ENCODE peak calls at places on chromosomes 16 and 17, in eight cellular contexts. R is left lung, Y is body of pancreas, N is gastrocnemius medialis, U is heart right ventricle, Z is pancreas, J is lower lobe of right lung, L is PC-3. A is an unnamed sample.

GRCh38 chr17:19706791-19707727 is 9.3 kb downstream of the SLC47A2 start:
- ATAC-seq in R (no peak), Y (no peak), N (no peak), U (no peak), Z (no peak), J (no peak), L (no peak), A (no peak)

GRCh38 chr16:85611455-85612190 is 1.5 kb upstream of the GSE1 start:
- ATAC-seq in R (peak), Y (peak), N (peak), U (peak), Z (peak), J (peak), L (peak), A (peak)

GRCh38 chr16:50992366-50993032 is 158.6 kb downstream of the SALL1 start:
- ATAC-seq in R (no peak), Y (no peak), N (no peak), U (no peak), Z (no peak), J (no peak), L (no peak), A (no peak)

GRCh38 chr16:86363836-86364618 is 146.3 kb upstream of the FOXF1 start:
- ATAC-seq in R (no peak), Y (no peak), N (no peak), U (no peak), Z (no peak), J (no peak), L (no peak), A (peak)

GRCh38 chr16:67888311-67888710 is 3.6 kb downstream of the NRN1L start:
- ATAC-seq in R (no peak), Y (no peak), N (no peak), U (no peak), Z (no peak), J (no peak), L (no peak), A (no peak)

GRCh38 chr17:64118452-64118979 is 11.4 kb downstream of the ERN1 start:
- ATAC-seq in R (peak), Y (peak), N (no peak), U (peak), Z (peak), J (peak), L (peak), A (peak)

GRCh38 chr17:72150632-72151460 is 30.0 kb downstream of the SOX9 start:
- ATAC-seq in R (no peak), Y (no peak), N (no peak), U (no peak), Z (peak), J (no peak), L (peak), A (no peak)

GRCh38 chr17:652310-652709 is 62.3 kb downstream of the VPS53 start:
- ATAC-seq in R (peak), Y (peak), N (peak), U (peak), Z (no peak), J (peak), L (no peak), A (peak)

GRCh38 chr16:50702725-50703124 is 9.3 kb downstream of the NOD2 start:
- ATAC-seq in R (no peak), Y (no peak), N (peak), U (no peak), Z (no peak), J (no peak), L (no peak), A (no peak)

GRCh38 chr17:850828-851759 is 68.9 kb downstream of the MRM3 start:
- ATAC-seq in R (no peak), Y (no peak), N (peak), U (peak), Z (no peak), J (no peak), L (no peak), A (peak)

GRCh38 chr17:8885968-8886674 is 18.6 kb upstream of the PIK3R6 start:
- ATAC-seq in R (no peak), Y (no peak), N (no peak), U (no peak), Z (peak), J (no peak), L (no peak), A (no peak)

GRCh38 chr16:84726670-84727467 is 27.1 kb downstream of the USP10 start:
- ATAC-seq in R (peak), Y (no peak), N (no peak), U (peak), Z (peak), J (peak), L (no peak), A (peak)

GRCh38 chr16:1990336-1991134 is 765 bp downstream of the SYNGR3 start:
- ATAC-seq in R (peak), Y (no peak), N (no peak), U (no peak), Z (peak), J (no peak), L (no peak), A (no peak)

GRCh38 chr17:72974605-72975232 is 117.8 kb downstream of the SLC39A11 start:
- ATAC-seq in R (peak), Y (no peak), N (no peak), U (no peak), Z (no peak), J (no peak), L (peak), A (no peak)

GRCh38 chr16:19804538-19805323 is 79.9 kb downstream of the GPRC5B start:
- ATAC-seq in R (peak), Y (peak), N (no peak), U (peak), Z (peak), J (peak), L (peak), A (peak)

GRCh38 chr16:70576431-70577255 is 53.0 kb downstream of the SF3B3 start:
- ATAC-seq in R (no peak), Y (no peak), N (peak), U (no peak), Z (peak), J (no peak), L (peak), A (no peak)

GRCh38 chr16:13435873-13436474 is 484.0 kb upstream of the ERCC4 start:
- ATAC-seq in R (no peak), Y (no peak), N (no peak), U (no peak), Z (no peak), J (no peak), L (no peak), A (no peak)

GRCh38 chr16:69350536-69351133 is 951 bp downstream of the TMED6 start:
- ATAC-seq in R (peak), Y (peak), N (no peak), U (no peak), Z (peak), J (peak), L (no peak), A (no peak)

GRCh38 chr17:81923302-81924260 is 4.0 kb downstream of the MAFG start:
- ATAC-seq in R (peak), Y (no peak), N (peak), U (peak), Z (peak), J (peak), L (peak), A (peak)

GRCh38 chr17:76088868-76089576 is 10.0 kb downstream of the ZACN start:
- ATAC-seq in R (no peak), Y (no peak), N (no peak), U (no peak), Z (no peak), J (no peak), L (no peak), A (no peak)

GRCh38 chr17:73279704-73280103 is 18.0 kb upstream of the CPSF4L start:
- ATAC-seq in R (no peak), Y (no peak), N (no peak), U (no peak), Z (peak), J (peak), L (peak), A (no peak)

GRCh38 chr16:24849641-24850040 is 3.9 kb downstream of the SLC5A11 start:
- ATAC-seq in R (no peak), Y (no peak), N (no peak), U (no peak), Z (no peak), J (no peak), L (no peak), A (no peak)

GRCh38 chr16:67632415-67633172 is 12.3 kb upstream of the CARMIL2 start:
- ATAC-seq in R (no peak), Y (no peak), N (no peak), U (no peak), Z (no peak), J (no peak), L (no peak), A (no peak)

GRCh38 chr17:38749222-38750043 is 1.3 kb upstream of the PCGF2 start:
- ATAC-seq in R (peak), Y (peak), N (no peak), U (peak), Z (peak), J (peak), L (peak), A (peak)

GRCh38 chr17:32355649-32356377 is 5.9 kb downstream of the ZNF207 start:
- ATAC-seq in R (peak), Y (peak), N (no peak), U (no peak), Z (no peak), J (peak), L (no peak), A (no peak)

GRCh38 chr16:66581246-66581952 is 2.1 kb downstream of the CMTM2 start:
- ATAC-seq in R (no peak), Y (no peak), N (no peak), U (no peak), Z (peak), J (no peak), L (no peak), A (no peak)

GRCh38 chr16:11796227-11797165 is 562 bp downstream of the ZC3H7A start:
- ATAC-seq in R (peak), Y (peak), N (peak), U (peak), Z (peak), J (peak), L (peak), A (peak)

GRCh38 chr17:213286-214105 is 32.0 kb upstream of the DOC2B start:
- ATAC-seq in R (no peak), Y (no peak), N (no peak), U (no peak), Z (no peak), J (no peak), L (no peak), A (no peak)

GRCh38 chr17:74140282-74140681 is 63.2 kb upstream of the RPL38 start:
- ATAC-seq in R (no peak), Y (no peak), N (no peak), U (no peak), Z (no peak), J (no peak), L (no peak), A (no peak)

GRCh38 chr16:51839697-51840462 is 688.8 kb upstream of the SALL1 start:
- ATAC-seq in R (no peak), Y (no peak), N (no peak), U (no peak), Z (peak), J (no peak), L (no peak), A (no peak)

GRCh38 chr17:45108051-45108450 is 24.3 kb downstream of the PLCD3 start:
- ATAC-seq in R (no peak), Y (no peak), N (no peak), U (no peak), Z (no peak), J (no peak), L (no peak), A (no peak)

GRCh38 chr16:87790278-87791023 is 24.7 kb upstream of the KLHDC4 start:
- ATAC-seq in R (peak), Y (peak), N (peak), U (peak), Z (peak), J (no peak), L (peak), A (peak)

GRCh38 chr17:64147110-64148016 is 17.4 kb upstream of the ERN1 start:
- ATAC-seq in R (no peak), Y (no peak), N (no peak), U (no peak), Z (no peak), J (no peak), L (peak), A (no peak)

GRCh38 chr16:66143422-66143821 is 223.1 kb upstream of the CDH5 start:
- ATAC-seq in R (no peak), Y (no peak), N (no peak), U (no peak), Z (no peak), J (no peak), L (peak), A (no peak)

GRCh38 chr17:78879679-78880186 is 23.3 kb downstream of the CEP295NL start:
- ATAC-seq in R (no peak), Y (no peak), N (peak), U (peak), Z (no peak), J (peak), L (no peak), A (peak)

GRCh38 chr17:60451965-60452364 is 29.7 kb downstream of the CHCT1 start:
- ATAC-seq in R (no peak), Y (no peak), N (no peak), U (no peak), Z (no peak), J (no peak), L (no peak), A (no peak)

GRCh38 chr16:56975714-56976113 is 13.6 kb upstream of the NLRC5 start:
- ATAC-seq in R (no peak), Y (no peak), N (no peak), U (no peak), Z (no peak), J (no peak), L (no peak), A (no peak)

GRCh38 chr17:73350864-73351263 is 39.1 kb upstream of the CDC42EP4 start:
- ATAC-seq in R (no peak), Y (no peak), N (no peak), U (no peak), Z (no peak), J (no peak), L (no peak), A (no peak)

GRCh38 chr17:61595418-61595817 is 4.4 kb upstream of the NACA2 start:
- ATAC-seq in R (no peak), Y (no peak), N (no peak), U (no peak), Z (no peak), J (no peak), L (no peak), A (no peak)

GRCh38 chr17:38883592-38884526 is 14.0 kb downstream of the LASP1 start:
- ATAC-seq in R (peak), Y (no peak), N (no peak), U (no peak), Z (no peak), J (no peak), L (no peak), A (no peak)

GRCh38 chr17:47830991-47831933 is at the start of the genes LRRC46 and MRPL10:
- ATAC-seq in R (peak), Y (peak), N (peak), U (peak), Z (peak), J (peak), L (peak), A (peak)
- TF ChIP-seq CTCF in R (no peak), Y (no peak), N (peak), U (no peak), Z (no peak), J (no peak), L (peak), A (peak)

GRCh38 chr17:17701112-17701511 is 19.9 kb downstream of the RAI1 start:
- ATAC-seq in R (no peak), Y (no peak), N (no peak), U (no peak), Z (no peak), J (no peak), L (no peak), A (no peak)

GRCh38 chr17:17701658-17702057 is 20.4 kb downstream of the RAI1 start:
- ATAC-seq in R (no peak), Y (no peak), N (no peak), U (no peak), Z (no peak), J (no peak), L (no peak), A (no peak)

GRCh38 chr17:17702370-17702769 is 21.1 kb downstream of the RAI1 start:
- ATAC-seq in R (no peak), Y (no peak), N (no peak), U (no peak), Z (no peak), J (no peak), L (no peak), A (no peak)

GRCh38 chr17:17698869-17699351 is 17.7 kb downstream of the RAI1 start:
- ATAC-seq in R (peak), Y (no peak), N (no peak), U (no peak), Z (no peak), J (peak), L (no peak), A (no peak)

DNA sequence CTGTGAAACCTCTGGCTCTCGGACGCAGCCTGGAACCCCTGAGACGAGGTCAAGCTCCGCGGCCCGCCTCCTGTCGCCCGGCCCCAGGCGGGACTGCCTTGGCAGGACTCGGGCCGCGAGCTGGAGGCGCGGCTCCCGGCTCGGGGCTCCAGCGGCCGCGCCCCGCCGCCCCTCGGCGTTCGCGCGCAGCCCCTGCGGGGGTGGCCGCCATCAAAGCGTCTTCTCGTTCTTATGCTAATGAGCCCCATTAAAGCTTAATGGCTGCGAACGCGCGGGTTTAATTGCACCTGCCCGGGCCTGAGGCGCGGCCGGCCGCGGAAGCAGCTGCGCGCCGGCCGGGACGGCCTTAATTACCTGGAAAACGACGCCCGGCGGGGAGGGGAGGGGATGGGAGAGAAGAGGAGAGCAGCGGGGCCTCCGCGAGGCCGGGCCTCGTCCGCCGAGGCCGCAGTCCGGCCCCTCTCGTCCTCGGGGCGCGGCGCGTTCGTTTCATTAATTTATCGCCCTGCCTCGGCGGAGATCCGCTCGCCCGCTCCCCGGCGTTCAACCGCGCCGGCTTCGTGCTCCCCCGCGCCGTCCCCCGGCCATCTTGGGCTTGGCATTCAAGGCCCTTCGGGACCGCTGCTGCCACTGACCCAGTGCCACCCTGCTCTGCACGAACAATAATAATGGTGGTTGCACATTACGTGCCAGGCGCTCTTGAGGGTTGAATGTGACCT is 19.2 kb downstream of the RAI1 start:
- ATAC-seq in R (peak), Y (no peak), N (no peak), U (no peak), Z (peak), J (peak), L (no peak), A (no peak)
- H3K4me3 ChIP-seq in R (no peak), Y (no peak), N (peak), U (peak), Z (peak), J (peak), L (no peak), A (peak)

GRCh38 chr17:6426356-6427101 is 8.4 kb downstream of the AIPL1 start:
- ATAC-seq in R (no peak), Y (no peak), N (no peak), U (no peak), Z (no peak), J (no peak), L (no peak), A (no peak)

GRCh38 chr17:6429266-6429665 is 5.7 kb downstream of the AIPL1 start:
- ATAC-seq in R (no peak), Y (no peak), N (no peak), U (no peak), Z (no peak), J (no peak), L (no peak), A (no peak)

GRCh38 chr17:6428207-6428965 is 6.5 kb downstream of the AIPL1 start:
- ATAC-seq in R (no peak), Y (no peak), N (no peak), U (no peak), Z (no peak), J (no peak), L (no peak), A (no peak)

GRCh38 chr17:6427284-6427781 is 7.6 kb downstream of the AIPL1 start:
- ATAC-seq in R (peak), Y (no peak), N (no peak), U (no peak), Z (peak), J (no peak), L (peak), A (no peak)

DNA sequence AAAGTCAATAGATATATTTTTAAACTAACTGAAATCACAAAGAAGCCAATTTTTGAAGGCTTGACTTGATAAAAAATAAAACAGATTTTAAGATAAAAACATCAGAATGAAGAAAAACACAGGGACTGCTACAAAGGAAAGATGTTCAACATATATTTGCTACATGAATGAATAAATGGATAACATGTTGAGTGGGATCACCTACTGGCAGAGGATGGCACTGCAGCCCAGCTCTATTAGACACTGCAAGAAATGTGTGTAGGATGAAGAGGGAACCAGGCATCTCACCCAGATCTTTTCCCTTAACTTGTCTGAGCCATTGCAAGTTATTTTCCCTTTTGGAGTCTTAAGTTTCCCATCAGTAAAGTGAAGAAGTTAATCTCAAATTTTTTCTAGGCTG is 4.2 kb downstream of the AIPL1 start:
- ATAC-seq in R (no peak), Y (no peak), N (no peak), U (no peak), Z (no peak), J (no peak), L (no peak), A (no peak)
- TF ChIP-seq CTCF in R (no peak), Y (no peak), N (no peak), U (peak), Z (peak), J (peak), L (peak), A (no peak)

GRCh38 chr16:75266738-75267630 is 15.6 kb upstream of the BCAR1 start:
- ATAC-seq in R (no peak), Y (no peak), N (no peak), U (no peak), Z (no peak), J (no peak), L (no peak), A (no peak)
- H3K4me3 ChIP-seq in R (peak), Y (no peak), N (no peak), U (peak), Z (peak), J (peak), L (no peak), A (no peak)

A was measured in gastroesophageal sphincter.